ENCODE peak calls at places on chromosomes 3 and 15, in eight cellular contexts. Q is CD8-positive, alpha-beta memory T cell; C is uterus; D is upper lobe of right lung; J is left lung; S is heart left ventricle; H is breast epithelium; G is stomach. T is an unnamed sample. For H3K4me1 and H3K9me3, the result is how much of the 10 kb centered on the place peaks cover.

GRCh38 chr15:38600241-38600640 is 35.6 kb upstream of the RASGRP1 start:
- DNase-seq in H (no peak), G (no peak), Q (no peak), J (no peak), D (no peak), C (no peak), S (no peak), T (no peak)

GRCh38 chr15:62624541-62625399 is 417.8 kb upstream of the TPM1 start:
- DNase-seq in C (peak), S (peak), H (no peak), Q (no peak), J (no peak), D (no peak), G (no peak), T (no peak)

GRCh38 chr3:58192076-58192475 is 18.7 kb downstream of the DNASE1L3 start:
- DNase-seq in S (no peak), D (no peak), H (no peak), G (no peak), Q (no peak), J (no peak), C (no peak), T (no peak)

GRCh38 chr15:96693990-96694517 is 363.6 kb downstream of the NR2F2 start:
- DNase-seq in G (no peak), C (no peak), H (no peak), D (no peak), S (no peak), Q (no peak), J (no peak), T (no peak)

GRCh38 chr3:75262661-75263060 is 401.5 kb upstream of the FRG2C start:
- DNase-seq in H (no peak), Q (no peak), S (no peak), D (no peak), J (no peak), G (no peak), C (no peak), T (no peak)

GRCh38 chr3:184546252-184546651 is 15.3 kb upstream of the EPHB3 start:
- DNase-seq in H (no peak), Q (no peak), J (no peak), C (no peak), D (peak), S (no peak), G (no peak), T (no peak)

GRCh38 chr3:134658555-134658954 is 7.7 kb upstream of the KY start:
- DNase-seq in S (no peak), D (no peak), J (no peak), C (no peak), H (no peak), G (no peak), Q (no peak), T (no peak)

GRCh38 chr3:100548053-100548452 is 55.6 kb downstream of the TMEM45A start:
- DNase-seq in Q (no peak), H (no peak), C (no peak), S (no peak), J (no peak), D (no peak), G (no peak), T (no peak)

GRCh38 chr3:124298951-124299350 is 307.0 kb upstream of the ROPN1 start:
- DNase-seq in J (no peak), H (no peak), Q (no peak), D (no peak), S (no peak), G (no peak), C (no peak), T (no peak)

GRCh38 chr15:41862515-41863116 is 24.0 kb downstream of the PLA2G4B start:
- DNase-seq in G (peak), Q (no peak), J (no peak), H (peak), D (peak), C (no peak), S (no peak), T (peak)

GRCh38 chr15:47674576-47675232 is 42.6 kb upstream of the SEMA6D start:
- DNase-seq in J (no peak), D (no peak), S (no peak), H (no peak), G (no peak), Q (no peak), C (no peak), T (no peak)

GRCh38 chr3:151011427-151011826 is 38.9 kb upstream of the CLRN1 start:
- DNase-seq in H (no peak), S (no peak), G (no peak), J (no peak), D (no peak), Q (no peak), C (no peak), T (no peak)

DNA sequence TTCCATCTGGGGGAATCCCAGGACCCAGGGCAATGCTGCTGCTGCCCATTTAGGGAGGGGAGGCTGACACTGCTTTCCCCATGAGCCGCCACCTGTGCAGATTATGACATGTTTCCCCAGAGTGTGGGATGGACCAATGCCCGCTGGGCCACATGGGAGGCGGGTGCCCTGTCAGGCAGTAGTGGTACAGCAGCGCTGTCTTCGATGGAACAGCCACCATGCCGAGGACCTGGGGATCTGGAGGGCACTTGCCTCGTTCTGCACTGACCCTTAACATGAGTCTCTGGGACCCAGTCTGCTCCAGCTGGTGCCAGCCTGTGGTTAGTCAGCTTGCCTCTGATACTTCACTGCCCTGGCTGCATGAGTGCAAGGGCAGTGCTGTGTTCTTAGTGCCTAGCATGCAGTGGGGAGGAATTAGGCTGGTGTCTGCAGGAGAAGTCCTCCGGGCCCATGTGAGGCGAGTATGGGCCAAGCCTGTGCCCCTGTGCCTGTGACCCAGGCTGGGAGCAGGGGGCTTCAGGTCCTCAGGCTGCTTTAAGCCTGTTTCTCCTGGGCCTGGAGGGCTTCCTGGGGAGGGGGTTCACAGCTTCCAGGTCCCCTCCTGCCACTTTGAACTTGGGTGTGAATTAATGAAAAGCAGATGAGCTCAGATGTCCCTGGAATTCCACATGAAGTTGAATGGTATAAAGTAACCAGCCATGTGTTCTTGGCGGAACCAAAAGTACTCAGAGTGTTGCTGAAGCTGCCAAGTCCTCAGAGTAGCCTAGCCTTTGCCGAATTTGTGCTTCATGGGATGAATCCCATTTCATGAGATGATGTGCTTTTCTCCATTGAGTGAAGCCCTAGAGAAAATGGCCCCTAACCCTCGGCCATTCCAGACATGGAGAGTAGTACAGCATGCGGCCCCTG is 22.9 kb downstream of the KLF13 start:
- DNase-seq in J (no peak), G (no peak), C (no peak), D (no peak), Q (no peak), H (no peak), S (no peak), T (no peak)
- H3K4me1 ChIP-seq in J (half or more), G (half or more), C (under half), D (half or more), Q (half or more), H (under half), S (half or more), T (under half)

GRCh38 chr3:2098398-2099027 is at the start of gene CNTN4:
- DNase-seq in Q (no peak), S (peak), G (peak), J (peak), C (peak), H (peak), D (peak), T (peak)

GRCh38 chr3:2099779-2100191 is 1.1 kb downstream of the CNTN4 start:
- DNase-seq in J (no peak), Q (no peak), C (no peak), G (no peak), H (no peak), S (no peak), D (no peak), T (peak)

GRCh38 chr3:2097641-2098191 is 950 bp upstream of the CNTN4 start:
- DNase-seq in S (no peak), J (no peak), Q (no peak), D (no peak), C (no peak), G (no peak), H (no peak), T (peak)

GRCh38 chr3:2096196-2096595 is 2.5 kb upstream of the CNTN4 start:
- DNase-seq in S (no peak), Q (no peak), J (no peak), H (no peak), G (no peak), C (no peak), D (no peak), T (no peak)

GRCh38 chr3:2099028-2099671 is 484 bp downstream of the CNTN4 start:
- DNase-seq in Q (no peak), G (no peak), H (no peak), S (peak), D (peak), J (peak), C (peak), T (peak)
- H3K4me3 ChIP-seq in Q (no peak), G (peak), H (peak), S (peak), D (peak), J (peak), C (peak), T (peak)

GRCh38 chr15:27480642-27481041 is 509.7 kb downstream of the GABRG3 start:
- DNase-seq in H (no peak), Q (no peak), D (no peak), J (no peak), S (no peak), C (no peak), G (no peak), T (no peak)
- H3K9me3 ChIP-seq in H (under half), Q (under half), D (under half), J (under half), S (under half), C (under half), G (under half), T (under half)

GRCh38 chr3:20316238-20316637 is 130.2 kb upstream of the SGO1 start:
- DNase-seq in G (peak), C (no peak), D (no peak), J (no peak), H (no peak), Q (no peak), S (no peak), T (no peak)
- H3K4me1 ChIP-seq in G (under half), C (under half), D (under half), J (under half), H (under half), Q (under half), S (under half), T (under half)

DNA sequence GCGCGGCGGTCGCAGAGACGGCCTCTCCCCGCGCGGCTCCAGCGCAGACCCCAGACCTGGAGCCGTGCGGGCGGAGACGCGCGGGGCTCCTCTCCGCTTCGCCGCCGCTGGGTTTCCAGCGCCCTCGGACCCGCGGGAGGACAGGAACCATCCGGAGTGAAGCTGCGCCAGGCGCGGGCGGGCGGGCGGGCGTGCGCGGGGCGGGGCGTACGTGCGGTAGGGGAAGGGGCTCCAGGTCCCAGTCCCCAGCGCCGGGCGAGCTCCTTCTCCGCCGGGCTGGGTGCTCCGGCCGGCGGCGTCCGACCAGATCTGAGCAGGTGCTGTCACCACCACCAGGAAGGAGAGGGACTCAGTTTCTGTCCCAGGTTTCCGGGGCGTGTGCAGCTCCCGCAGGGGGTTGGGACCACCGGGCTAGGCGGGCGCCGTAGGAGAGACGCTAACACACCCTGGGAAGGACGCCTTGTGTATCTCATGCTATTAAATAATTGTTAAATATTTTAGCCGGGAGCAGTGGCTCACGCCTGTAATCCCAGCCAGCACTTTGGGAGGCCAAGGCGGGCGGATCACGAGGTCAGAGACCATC is at the start of gene CHRNA3:
- DNase-seq in Q (no peak), G (peak), D (peak), C (no peak), H (no peak), J (no peak), S (no peak), T (no peak)
- H3K4me3 ChIP-seq in Q (no peak), G (peak), D (peak), C (peak), H (peak), J (no peak), S (peak), T (peak)

GRCh38 chr3:47018269-47018611 is 38.8 kb downstream of the NBEAL2 start:
- DNase-seq in G (no peak), D (no peak), Q (no peak), C (no peak), S (no peak), H (no peak), J (no peak), T (no peak)

GRCh38 chr3:47016934-47017435 is 37.5 kb downstream of the NBEAL2 start:
- DNase-seq in J (no peak), G (no peak), H (no peak), D (no peak), Q (peak), C (no peak), S (no peak), T (no peak)

GRCh38 chr3:47017504-47018268 is 38.2 kb downstream of the NBEAL2 start:
- DNase-seq in D (no peak), J (no peak), Q (no peak), G (no peak), H (no peak), S (no peak), C (no peak), T (no peak)

GRCh38 chr3:47020311-47020710 is 40.8 kb downstream of the NBEAL2 start:
- DNase-seq in J (no peak), Q (no peak), G (no peak), D (no peak), S (no peak), H (no peak), C (no peak), T (no peak)

GRCh38 chr3:47019201-47019600 is 39.7 kb downstream of the NBEAL2 start:
- DNase-seq in D (no peak), H (no peak), G (no peak), Q (no peak), J (no peak), S (no peak), C (no peak), T (no peak)
- H3K9me3 ChIP-seq in D (under half), H (under half), G (under half), Q (under half), J (under half), S (under half), C (under half), T (under half)

GRCh38 chr3:128487538-128487812 is 5.5 kb downstream of the GATA2 start:
- DNase-seq in G (no peak), J (no peak), Q (no peak), S (no peak), D (no peak), H (no peak), C (no peak), T (no peak)

GRCh38 chr3:128485283-128486156 is 7.5 kb downstream of the GATA2 start:
- DNase-seq in H (no peak), C (no peak), Q (no peak), J (peak), D (no peak), G (no peak), S (no peak), T (no peak)

GRCh38 chr3:128487813-128488635 is 5.0 kb downstream of the GATA2 start:
- DNase-seq in D (peak), H (peak), G (peak), C (peak), S (peak), J (peak), Q (no peak), T (peak)

GRCh38 chr3:128486157-128486691 is 6.8 kb downstream of the GATA2 start:
- DNase-seq in H (no peak), C (no peak), Q (no peak), G (no peak), D (no peak), J (peak), S (no peak), T (no peak)

GRCh38 chr3:128486692-128487537 is 6.1 kb downstream of the GATA2 start:
- DNase-seq in G (no peak), Q (no peak), H (no peak), J (peak), S (peak), D (peak), C (peak), T (no peak)
- H3K4me1 ChIP-seq in G (half or more), Q (under half), H (under half), J (half or more), S (under half), D (under half), C (under half), T (under half)

GRCh38 chr3:191391873-191392808 is 61.8 kb upstream of the UTS2B start:
- DNase-seq in Q (no peak), C (no peak), D (no peak), H (no peak), G (no peak), J (no peak), S (no peak), T (no peak)
- H3K4me3 ChIP-seq in Q (no peak), C (no peak), D (no peak), H (no peak), G (no peak), J (no peak), S (no peak), T (no peak)